ENCODE peak calls at places on chromosomes 7 and 10, in eight cellular contexts. V is lung, R is BJ, M is heart left ventricle, A is SK-N-SH, Z is AG04450, D is IMR-90, U is coronary artery. T is an unnamed sample.

GRCh38 chr10:17504547-17505245 is 50.3 kb upstream of the ST8SIA6 start:
- DNase-seq in A (no peak), R (peak; percentile 71), D (peak; percentile 84), Z (peak; percentile 38), M (no peak), V (no peak), U (no peak), T (no peak)

GRCh38 chr7:50356212-50356944 is 51.9 kb downstream of the IKZF1 start:
- DNase-seq in R (no peak), D (no peak), U (no peak), M (peak; percentile 29), Z (no peak), V (peak; percentile 51), A (no peak), T (no peak)

GRCh38 chr7:69430502-69431145 is 167.7 kb upstream of the AUTS2 start:
- DNase-seq in U (no peak), M (peak; percentile 27), V (no peak), A (no peak), Z (no peak), R (no peak), D (no peak), T (no peak)

GRCh38 chr10:132548106-132548823 is 10.7 kb downstream of the INPP5A start:
- DNase-seq in M (no peak), V (no peak), U (no peak), D (no peak), Z (no peak), R (no peak), A (no peak), T (peak; percentile 14)

GRCh38 chr10:120209124-120209523 is 247.9 kb upstream of the PLPP4 start:
- DNase-seq in R (no peak), V (no peak), U (no peak), M (no peak), Z (no peak), D (no peak), A (no peak), T (no peak)

GRCh38 chr10:49431426-49431825 is 35.5 kb upstream of the DRGX start:
- DNase-seq in R (no peak), U (no peak), D (no peak), Z (no peak), M (no peak), A (no peak), V (no peak), T (no peak)

GRCh38 chr10:30765022-30765610 is 135.6 kb upstream of the LYZL2 start:
- DNase-seq in A (no peak), M (no peak), R (no peak), D (no peak), Z (no peak), U (no peak), V (no peak), T (no peak)

GRCh38 chr7:72406820-72407403 is 5.2 kb downstream of the CALN1 start:
- DNase-seq in R (no peak), M (no peak), U (no peak), Z (no peak), A (no peak), V (no peak), D (no peak), T (no peak)

GRCh38 chr7:116496653-116497052 is 2.9 kb upstream of the CAV2 start:
- DNase-seq in M (no peak), A (no peak), Z (no peak), V (no peak), R (no peak), D (no peak), U (no peak), T (no peak)

GRCh38 chr10:100766693-100767427 is 21.5 kb downstream of the PAX2 start:
- DNase-seq in V (no peak), D (no peak), Z (no peak), A (peak; percentile 76), M (no peak), U (no peak), R (no peak), T (no peak)
- TF ChIP-seq CTCF in V (no peak), D (no peak), Z (no peak), A (no peak), M (no peak), U (no peak), R (no peak), T (no peak)

GRCh38 chr7:41565655-41566054 is 137.2 kb downstream of the INHBA start:
- DNase-seq in M (no peak), R (no peak), A (no peak), V (no peak), Z (no peak), U (no peak), D (no peak), T (no peak)

GRCh38 chr7:41570766-41571165 is 132.1 kb downstream of the INHBA start:
- DNase-seq in M (no peak), Z (no peak), U (no peak), A (no peak), V (no peak), D (no peak), R (no peak), T (no peak)

GRCh38 chr7:41568135-41568534 is 134.8 kb downstream of the INHBA start:
- DNase-seq in R (no peak), U (no peak), A (no peak), Z (no peak), V (no peak), D (no peak), M (no peak), T (no peak)

GRCh38 chr7:41567350-41568114 is 135.4 kb downstream of the INHBA start:
- DNase-seq in U (no peak), V (no peak), A (no peak), D (peak; percentile 85), Z (peak; percentile 41), M (no peak), R (no peak), T (no peak)

GRCh38 chr7:41566581-41566980 is 136.3 kb downstream of the INHBA start:
- DNase-seq in M (no peak), D (no peak), Z (no peak), V (no peak), R (no peak), A (no peak), U (no peak), T (no peak)
- TF ChIP-seq CTCF in M (no peak), D (no peak), Z (no peak), V (no peak), R (no peak), A (no peak), U (no peak), T (no peak)

GRCh38 chr7:142745091-142745635 is 4.1 kb upstream of the PRSS1 start:
- DNase-seq in V (no peak), M (no peak), Z (no peak), U (no peak), D (peak; percentile 56), A (no peak), R (no peak), T (no peak)

GRCh38 chr7:142745783-142746182 is 3.5 kb upstream of the PRSS1 start:
- DNase-seq in D (no peak), A (no peak), Z (no peak), U (no peak), M (no peak), V (no peak), R (no peak), T (no peak)

GRCh38 chr7:142739927-142740492 is 9.3 kb upstream of the PRSS1 start:
- DNase-seq in R (no peak), U (no peak), V (no peak), M (no peak), A (no peak), D (no peak), Z (no peak), T (no peak)
- TF ChIP-seq CTCF in R (no peak), U (no peak), V (no peak), M (no peak), A (peak; percentile 16), D (no peak), Z (no peak), T (no peak)

DNA sequence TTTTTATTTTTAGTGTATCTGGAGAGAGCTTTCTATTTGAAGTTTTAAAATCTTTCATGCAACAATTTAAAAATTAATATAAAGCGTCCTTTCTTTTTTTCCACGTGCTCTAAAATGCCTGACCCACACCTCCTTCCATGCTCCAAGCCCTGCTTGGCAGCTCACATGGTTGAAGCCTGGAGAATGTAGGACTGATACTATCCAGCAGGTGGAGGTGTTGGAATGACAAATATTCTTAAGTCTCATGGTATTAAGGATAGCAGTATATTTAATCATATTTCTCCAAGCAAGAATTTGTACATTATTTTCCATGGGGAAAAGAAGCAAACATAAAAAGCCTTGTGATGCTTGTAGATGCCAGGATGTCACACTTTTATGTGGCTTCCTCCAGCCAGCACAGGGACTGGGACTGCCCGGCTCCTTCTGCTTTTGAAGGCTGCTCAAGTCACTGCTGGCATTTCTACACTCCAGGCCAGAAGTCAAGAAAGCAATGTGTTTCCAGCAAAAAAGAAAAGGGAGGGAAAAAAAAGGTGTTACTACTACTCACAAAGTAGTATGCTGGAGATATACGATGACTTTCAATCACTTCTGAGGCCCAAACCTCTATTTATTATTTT is 49.7 kb downstream of the BZW2 start:
- DNase-seq in Z (peak; percentile 24), A (peak; percentile 39), D (peak; percentile 73), V (peak; percentile 40), U (no peak), M (no peak), R (no peak), T (no peak)
- TF ChIP-seq CTCF in Z (peak; percentile 67), A (peak; percentile 77), D (peak; percentile 51), V (peak; percentile 10), U (peak; percentile 26), M (peak; percentile 68), R (peak; percentile 52), T (peak; percentile 11)

GRCh38 chr7:131999193-131999592 is 442.8 kb upstream of the PODXL start:
- DNase-seq in M (no peak), Z (no peak), U (no peak), D (no peak), R (no peak), V (no peak), A (no peak), T (no peak)
- TF ChIP-seq CTCF in M (no peak), Z (no peak), U (no peak), D (no peak), R (no peak), V (no peak), A (no peak), T (no peak)